ENCODE peak calls at places on chromosomes 13 and 19, in nine cellular contexts. E is epithelial cell of prostate; C is stimulated activated CD4-positive, alpha-beta T cell treated with anti-CD3 and anti-CD28 coated beads, Interleukin-12 subunit alpha, Interleukin-12 subunit beta, amount 100 ng/mL, for 4 hours; I is substantia nigra; N is GM04504; H is PC-9; A is AG09319; J is EL; P is LoVo. Z is an unnamed sample.

GRCh38 chr13:51844862-51845573 is at the start of gene TMEM272:
- DNase-seq in E (no peak), C (peak), I (peak), N (no peak), H (peak), A (no peak), J (peak), P (peak), Z (peak)

GRCh38 chr19:4737955-4738580 is 14.4 kb upstream of the DPP9 start:
- DNase-seq in E (no peak), C (no peak), I (no peak), N (no peak), H (no peak), A (no peak), J (no peak), P (no peak), Z (no peak)

GRCh38 chr19:18807861-18808331 is 16.8 kb upstream of the COMP start:
- DNase-seq in E (no peak), C (no peak), I (no peak), N (peak), H (no peak), A (no peak), J (no peak), P (no peak), Z (no peak)

GRCh38 chr13:26531751-26532150 is 25.7 kb upstream of the WASF3 start:
- DNase-seq in E (no peak), C (no peak), I (no peak), N (no peak), H (no peak), A (no peak), J (no peak), P (no peak), Z (no peak)

GRCh38 chr19:38514812-38515633 is 81.5 kb downstream of the RYR1 start:
- DNase-seq in E (no peak), C (peak), I (peak), N (peak), H (peak), A (peak), J (peak), P (peak), Z (peak)

GRCh38 chr19:56141416-56141992 is 417 bp downstream of the ZNF444 start:
- DNase-seq in E (no peak), C (peak), I (no peak), N (no peak), H (peak), A (no peak), J (no peak), P (no peak), Z (no peak)

GRCh38 chr19:9295411-9295849 is 14.2 kb downstream of the ZNF699 start:
- DNase-seq in E (no peak), C (no peak), I (no peak), N (no peak), H (no peak), A (no peak), J (peak), P (no peak), Z (no peak)

GRCh38 chr13:108609353-108609752 is 20.1 kb upstream of the MYO16 start:
- DNase-seq in E (no peak), C (no peak), I (no peak), N (peak), H (no peak), A (peak), J (peak), P (peak), Z (peak)

GRCh38 chr13:26019881-26020535 is 31.8 kb downstream of the SHISA2 start:
- DNase-seq in E (peak), C (no peak), I (no peak), N (peak), H (no peak), A (no peak), J (peak), P (no peak), Z (no peak)

GRCh38 chr19:32401992-32402391 is 3.6 kb upstream of the DPY19L3 start:
- DNase-seq in E (no peak), C (no peak), I (no peak), N (no peak), H (no peak), A (no peak), J (no peak), P (no peak), Z (no peak)

GRCh38 chr19:39401549-39402416 is 4.9 kb upstream of the ZFP36 start:
- DNase-seq in E (peak), C (peak), I (no peak), N (no peak), H (peak), A (no peak), J (peak), P (peak), Z (peak)

GRCh38 chr13:71964491-71965108 is 97.6 kb upstream of the DACH1 start:
- DNase-seq in E (no peak), C (no peak), I (no peak), N (no peak), H (no peak), A (no peak), J (no peak), P (no peak), Z (no peak)

GRCh38 chr13:27188239-27188638 is 16.6 kb upstream of the USP12 start:
- DNase-seq in E (no peak), C (no peak), I (no peak), N (no peak), H (no peak), A (no peak), J (no peak), P (no peak), Z (no peak)

GRCh38 chr13:101785858-101786257 is 333.4 kb downstream of the ITGBL1 start:
- DNase-seq in E (no peak), C (no peak), I (peak), N (no peak), H (peak), A (peak), J (peak), P (no peak), Z (peak)

GRCh38 chr19:46791944-46792343 is 3.5 kb upstream of the SLC1A5 start:
- DNase-seq in E (no peak), C (no peak), I (no peak), N (no peak), H (no peak), A (no peak), J (peak), P (no peak), Z (no peak)

GRCh38 chr19:55433292-55433691 is 9.8 kb downstream of the SHISA7 start:
- DNase-seq in E (no peak), C (no peak), I (no peak), N (no peak), H (no peak), A (no peak), J (no peak), P (no peak), Z (no peak)

GRCh38 chr19:39845621-39846175 is 481 bp downstream of the FBL start:
- DNase-seq in E (no peak), C (no peak), I (no peak), N (no peak), H (no peak), A (peak), J (peak), P (peak), Z (no peak)

GRCh38 chr19:12939292-12939606 is 840 bp downstream of the CALR start:
- DNase-seq in E (no peak), C (peak), I (no peak), N (no peak), H (no peak), A (no peak), J (peak), P (no peak), Z (peak)

GRCh38 chr19:46000497-46001246 is 5.4 kb downstream of the CCDC61 start:
- DNase-seq in E (no peak), C (peak), I (peak), N (no peak), H (no peak), A (no peak), J (no peak), P (no peak), Z (no peak)

GRCh38 chr13:32426191-32426980 is 1.5 kb downstream of the N4BP2L1 start:
- DNase-seq in E (no peak), C (peak), I (no peak), N (no peak), H (no peak), A (no peak), J (peak), P (peak), Z (peak)

GRCh38 chr13:49635599-49636433 is 7.5 kb downstream of the ARL11 start:
- DNase-seq in E (no peak), C (no peak), I (no peak), N (no peak), H (no peak), A (no peak), J (peak), P (no peak), Z (no peak)

GRCh38 chr13:80399340-80400163 is 58.6 kb upstream of the SPRY2 start:
- DNase-seq in E (peak), C (no peak), I (no peak), N (no peak), H (peak), A (no peak), J (no peak), P (peak), Z (no peak)

GRCh38 chr13:64675256-64675892 is 2554.8 kb downstream of the PCDH9 start:
- DNase-seq in E (no peak), C (no peak), I (no peak), N (peak), H (peak), A (peak), J (peak), P (no peak), Z (peak)

GRCh38 chr19:17580470-17581000 is 25.1 kb downstream of the COLGALT1 start:
- DNase-seq in E (no peak), C (no peak), I (no peak), N (no peak), H (no peak), A (no peak), J (no peak), P (no peak), Z (no peak)

GRCh38 chr19:48325265-48325910 is at the start of gene EMP3:
- DNase-seq in E (no peak), C (peak), I (no peak), N (peak), H (peak), A (peak), J (peak), P (no peak), Z (peak)

GRCh38 chr13:47794963-47795362 is 206.1 kb downstream of the SUCLA2 start:
- DNase-seq in E (no peak), C (no peak), I (no peak), N (no peak), H (no peak), A (no peak), J (peak), P (no peak), Z (peak)

GRCh38 chr13:44837250-44837649 is 152.0 kb downstream of the NUFIP1 start:
- DNase-seq in E (no peak), C (no peak), I (no peak), N (no peak), H (no peak), A (no peak), J (peak), P (no peak), Z (peak)

GRCh38 chr19:29145756-29146155 is 67.2 kb downstream of the UQCRFS1 start:
- DNase-seq in E (no peak), C (no peak), I (no peak), N (no peak), H (no peak), A (no peak), J (no peak), P (no peak), Z (no peak)

GRCh38 chr13:28012383-28012782 is 23.9 kb upstream of the URAD start:
- DNase-seq in E (peak), C (no peak), I (no peak), N (no peak), H (no peak), A (no peak), J (no peak), P (no peak), Z (no peak)

GRCh38 chr19:8512115-8512967 is 1.6 kb downstream of the ZNF414 start:
- DNase-seq in E (no peak), C (no peak), I (no peak), N (no peak), H (no peak), A (no peak), J (peak), P (peak), Z (no peak)

Z was measured in hepatic stellate cell.